ENCODE peak calls at places on chromosomes 12 and 14, in five cellular contexts. N, Z, A, R and D are unnamed samples.

GRCh38 chr12:95790025-95790911 is at the start of gene NTN4:
- DNase-seq in N (no peak), Z (peak), A (peak), R (peak), D (peak)

GRCh38 chr12:125892276-125892675 is 827.0 kb downstream of the AACS start:
- DNase-seq in N (no peak), Z (no peak), A (no peak), R (no peak), D (no peak)

GRCh38 chr14:89237923-89238529 is 179.0 kb downstream of the FOXN3 start:
- DNase-seq in N (no peak), Z (no peak), A (peak), R (no peak), D (no peak)

GRCh38 chr12:31370645-31371620 is 45.0 kb upstream of the SINHCAF start:
- DNase-seq in N (no peak), Z (no peak), A (peak), R (no peak), D (no peak)

GRCh38 chr12:94149781-94150482 is 1.6 kb downstream of the PLXNC1 start:
- DNase-seq in N (no peak), Z (peak), A (peak), R (peak), D (peak)

GRCh38 chr12:4978737-4979136 is 64.9 kb upstream of the KCNA5 start:
- DNase-seq in N (no peak), Z (no peak), A (no peak), R (no peak), D (no peak)

GRCh38 chr12:101297661-101298060 is 17.8 kb downstream of the UTP20 start:
- DNase-seq in N (no peak), Z (no peak), A (peak), R (no peak), D (no peak)

GRCh38 chr12:112350593-112351592 is 31.3 kb downstream of the HECTD4 start:
- DNase-seq in N (no peak), Z (no peak), A (no peak), R (no peak), D (no peak)

GRCh38 chr14:102317564-102318248 is 1.8 kb upstream of the ZNF839 start:
- DNase-seq in N (peak), Z (peak), A (peak), R (peak), D (peak)

GRCh38 chr14:65421201-65421981 is 8.9 kb downstream of the FUT8 start:
- DNase-seq in N (no peak), Z (no peak), A (peak), R (no peak), D (no peak)

GRCh38 chr12:18595406-18595805 is 142.4 kb downstream of the PLCZ1 start:
- DNase-seq in N (no peak), Z (no peak), A (peak), R (no peak), D (no peak)

GRCh38 chr12:116528067-116528466 is 31.1 kb upstream of the MAP1LC3B2 start:
- DNase-seq in N (no peak), Z (no peak), A (peak), R (no peak), D (no peak)

GRCh38 chr12:110860833-110861291 is 14.1 kb downstream of the CCDC63 start:
- DNase-seq in N (peak), Z (no peak), A (no peak), R (no peak), D (no peak)

GRCh38 chr12:56190695-56191155 is 1.4 kb upstream of the SMARCC2 start:
- DNase-seq in N (no peak), Z (no peak), A (no peak), R (no peak), D (no peak)

GRCh38 chr12:132153501-132154340 is 9.5 kb downstream of the NOC4L start:
- DNase-seq in N (peak), Z (peak), A (peak), R (peak), D (peak)

GRCh38 chr12:57248934-57249742 is 1.8 kb downstream of the STAC3 start:
- DNase-seq in N (no peak), Z (no peak), A (no peak), R (peak), D (peak)

GRCh38 chr14:77302926-77303325 is 17.8 kb downstream of the POMT2 start:
- DNase-seq in N (no peak), Z (no peak), A (peak), R (no peak), D (peak)

GRCh38 chr12:81610955-81611889 is 147.9 kb downstream of the PPFIA2 start:
- DNase-seq in N (peak), Z (no peak), A (peak), R (no peak), D (no peak)

GRCh38 chr14:50351016-50351415 is 38.9 kb downstream of the DMAC2L start:
- DNase-seq in N (no peak), Z (no peak), A (no peak), R (no peak), D (no peak)

GRCh38 chr12:96520767-96521166 is 31.4 kb downstream of the CFAP54 start:
- DNase-seq in N (no peak), Z (no peak), A (peak), R (no peak), D (no peak)

GRCh38 chr12:131988054-131988796 is 38.5 kb downstream of the EP400 start:
- DNase-seq in N (no peak), Z (no peak), A (peak), R (no peak), D (no peak)

GRCh38 chr12:98998697-98999299 is 353.7 kb downstream of the APAF1 start:
- DNase-seq in N (peak), Z (no peak), A (peak), R (no peak), D (peak)

GRCh38 chr14:22281322-22281977 is 307.6 kb downstream of the DAD1 start:
- DNase-seq in N (peak), Z (no peak), A (no peak), R (no peak), D (no peak)

GRCh38 chr12:81759215-81759991 is at the start of gene PPFIA2:
- DNase-seq in N (no peak), Z (peak), A (peak), R (peak), D (peak)

GRCh38 chr12:99915251-99916082 is 69.3 kb downstream of the ANKS1B start:
- DNase-seq in N (no peak), Z (no peak), A (peak), R (no peak), D (no peak)

GRCh38 chr14:31788340-31788739 is 227.1 kb downstream of the NUBPL start:
- DNase-seq in N (no peak), Z (no peak), A (peak), R (no peak), D (no peak)

GRCh38 chr12:6226701-6227096 is 26.5 kb downstream of the CD9 start:
- DNase-seq in N (no peak), Z (peak), A (peak), R (peak), D (no peak)

GRCh38 chr12:68591716-68592437 is 18.8 kb upstream of the RAP1B start:
- DNase-seq in N (peak), Z (no peak), A (no peak), R (no peak), D (no peak)

GRCh38 chr12:27162229-27162537 is 79.8 kb upstream of the C12orf71 start:
- DNase-seq in N (no peak), Z (no peak), A (no peak), R (no peak), D (no peak)

GRCh38 chr12:123854918-123855317 is 92.8 kb downstream of the DNAH10 start:
- DNase-seq in N (no peak), Z (no peak), A (no peak), R (no peak), D (no peak)

GRCh38 chr14:24837280-24838046 is 203.5 kb upstream of the GZMB start:
- DNase-seq in N (no peak), Z (no peak), A (peak), R (no peak), D (no peak)

GRCh38 chr12:34397591-34398365 is 375.5 kb downstream of the ALG10 start:
- DNase-seq in N (no peak), Z (peak), A (no peak), R (peak), D (peak)

GRCh38 chr14:21063479-21063878 is 5.9 kb downstream of the RNASE8 start:
- DNase-seq in N (no peak), Z (no peak), A (peak), R (no peak), D (no peak)

GRCh38 chr12:53258541-53259539 is 9.3 kb upstream of the ESPL1 start:
- DNase-seq in N (no peak), Z (no peak), A (peak), R (no peak), D (no peak)

GRCh38 chr12:81585787-81586186 is 173.4 kb downstream of the PPFIA2 start:
- DNase-seq in N (no peak), Z (no peak), A (no peak), R (no peak), D (no peak)

GRCh38 chr12:40063424-40063823 is 42.5 kb downstream of the SLC2A13 start:
- DNase-seq in N (no peak), Z (no peak), A (no peak), R (no peak), D (no peak)

GRCh38 chr14:99188721-99189120 is 83.3 kb downstream of the BCL11B start:
- DNase-seq in N (no peak), Z (no peak), A (no peak), R (no peak), D (no peak)

GRCh38 chr14:82725188-82725587 is 1191.5 kb upstream of the SEL1L start:
- DNase-seq in N (no peak), Z (no peak), A (no peak), R (no peak), D (no peak)

DNA sequence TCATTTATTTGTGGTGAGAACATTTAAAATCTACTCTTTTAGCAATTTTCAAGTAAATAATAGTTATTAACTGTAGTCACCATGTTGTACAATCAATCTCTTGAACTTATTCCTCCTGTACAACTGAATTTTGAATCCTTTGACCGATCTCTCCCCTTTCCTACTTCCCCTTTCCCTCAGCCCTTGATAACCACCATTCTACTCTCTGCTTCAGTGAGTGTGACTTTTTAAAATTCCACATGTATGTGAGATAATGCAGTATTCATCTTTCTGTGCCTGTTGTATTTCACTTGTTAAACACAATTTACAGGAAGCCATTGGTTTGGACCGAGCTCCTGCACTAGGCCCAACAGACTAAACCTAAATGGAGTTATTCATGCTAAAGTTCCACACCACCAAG is 458.9 kb upstream of the PDE3A start:
- DNase-seq in N (no peak), Z (no peak), A (no peak), R (no peak), D (no peak)
- TF ChIP-seq CTCF in N (no peak), Z (no peak), A (no peak), R (no peak), D (no peak)

GRCh38 chr14:61694830-61695694 is at the start of gene HIF1A:
- DNase-seq in N (peak), Z (peak), A (peak), R (peak), D (peak)
- TF ChIP-seq CTCF in N (peak), Z (no peak), A (peak), R (no peak), D (peak)

GRCh38 chr14:29536886-29537511 is 390.6 kb downstream of the PRKD1 start:
- DNase-seq in N (peak), Z (no peak), A (peak), R (no peak), D (no peak)
- TF ChIP-seq CTCF in N (peak), Z (no peak), A (peak), R (peak), D (no peak)

DNA sequence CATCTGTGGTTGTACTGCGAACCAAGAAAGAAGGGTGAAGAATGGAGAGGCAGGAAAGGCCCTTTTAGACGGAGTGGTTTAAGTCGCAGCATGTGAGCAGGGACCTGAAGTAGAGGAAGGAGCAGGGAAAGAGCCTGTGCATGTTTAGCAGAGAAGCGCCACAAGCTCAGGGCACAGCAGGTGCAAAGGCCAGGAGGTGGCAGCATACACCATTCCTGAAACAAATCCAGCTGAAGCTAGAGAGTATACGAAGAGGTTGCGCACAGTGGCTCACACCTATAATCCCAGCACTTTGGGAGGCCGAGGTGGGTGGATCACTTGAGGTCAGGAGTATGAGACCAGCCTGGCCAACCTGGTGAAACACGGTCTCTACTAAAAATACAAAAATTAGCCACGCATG is 49.9 kb downstream of the HELB start:
- DNase-seq in N (peak), Z (no peak), A (peak), R (no peak), D (no peak)
- TF ChIP-seq CTCF in N (peak), Z (no peak), A (peak), R (no peak), D (peak)

GRCh38 chr14:74488788-74489397 is 4.2 kb downstream of the NPC2 start:
- DNase-seq in N (peak), Z (no peak), A (peak), R (no peak), D (no peak)

GRCh38 chr14:74495356-74495755 is 1.8 kb downstream of the ISCA2 start:
- DNase-seq in N (no peak), Z (no peak), A (no peak), R (no peak), D (no peak)

GRCh38 chr14:74493343-74494261 is at the start of gene ISCA2:
- DNase-seq in N (peak), Z (peak), A (peak), R (peak), D (peak)

GRCh38 chr14:74492413-74493342 is at the start of gene NPC2:
- DNase-seq in N (no peak), Z (no peak), A (peak), R (no peak), D (no peak)

DNA sequence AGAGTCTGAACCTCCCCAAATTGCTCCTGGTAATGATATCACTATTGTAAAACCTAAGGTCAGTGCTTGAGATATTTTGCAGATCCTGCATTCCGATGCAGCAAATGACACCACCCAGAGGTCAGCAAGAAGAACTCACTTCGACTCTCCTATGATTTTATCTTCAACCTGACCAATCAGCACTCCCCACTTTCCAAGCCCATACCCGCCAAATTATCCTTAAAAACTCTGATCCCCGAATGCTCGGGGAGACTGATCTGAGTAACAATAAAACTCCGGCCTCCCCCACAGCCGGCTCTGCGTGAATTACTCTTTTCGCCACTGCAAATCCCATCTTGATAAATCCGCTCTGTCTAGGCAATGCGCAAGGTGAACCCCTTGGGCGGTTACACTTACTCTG is 1.2 kb downstream of the NPC2 start:
- DNase-seq in N (peak), Z (no peak), A (peak), R (no peak), D (no peak)
- TF ChIP-seq CTCF in N (peak), Z (peak), A (peak), R (peak), D (peak)